ENCODE peak calls at places on chromosomes 16 and 17, in seven cellular contexts. F is activated T-helper 1 cell treated with anti-CD3 and anti-CD28 coated beads, Interleukin-12 subunit alpha, Interleukin-12 subunit beta, Interleukin-2, Interleukin-4 antibody, amounts not matched to agents 30 ng/mL and 10 ng/mL and 1 ng/mL, durations not matched to agents 14 hours and 24 hours and 36 hours; Q is PC-3; V is mucosa of descending colon; P is stimulated activated CD8-positive, alpha-beta memory T cell treated with anti-CD3 and anti-CD28 coated beads, Interleukin-12 subunit alpha, Interleukin-12 subunit beta, amount 100 ng/mL, for 4 hours; I is AG10803; Y is lung. Z is an unnamed sample.

GRCh38 chr16:65284583-65284982 is 162.7 kb upstream of the CDH11 start:
- DNase-seq in I (peak), P (no peak), F (no peak), Y (no peak), V (no peak), Q (peak), Z (no peak)

GRCh38 chr17:2595736-2596135 is 2.3 kb downstream of the PAFAH1B1 start:
- DNase-seq in F (no peak), I (peak), Y (no peak), P (no peak), Q (no peak), V (no peak), Z (no peak)

GRCh38 chr16:48014349-48015135 is 141.3 kb downstream of the ABCC12 start:
- DNase-seq in I (no peak), Q (peak), P (no peak), V (no peak), F (no peak), Y (no peak), Z (no peak)

GRCh38 chr16:77696149-77696548 is 26.2 kb upstream of the NUDT7 start:
- DNase-seq in Y (no peak), Q (no peak), I (no peak), V (no peak), P (no peak), F (no peak), Z (no peak)

GRCh38 chr16:20023190-20023589 is 50.5 kb downstream of the GPR139 start:
- DNase-seq in Q (peak), F (no peak), Y (no peak), I (no peak), V (no peak), P (no peak), Z (no peak)

GRCh38 chr16:31265329-31266245 is 5.8 kb downstream of the ITGAM start:
- DNase-seq in V (peak), F (peak), P (peak), I (no peak), Y (no peak), Q (peak), Z (peak)

GRCh38 chr17:38454528-38454927 is 26.3 kb downstream of the ARHGAP23 start:
- DNase-seq in Q (peak), V (peak), Y (peak), F (no peak), P (no peak), I (peak), Z (peak)

GRCh38 chr17:80124351-80124981 is 22.5 kb downstream of the EIF4A3 start:
- DNase-seq in Q (peak), F (no peak), Y (no peak), V (no peak), P (no peak), I (peak), Z (peak)